ENCODE peak calls at places on chromosome 3, in ten cellular contexts. Q is endothelial cell of umbilical vein, P is heart left ventricle, R is adrenal gland, Z is A549, Y is spleen, S is stomach, A is testis, I is suprapubic skin, X is tibial nerve. T is an unnamed sample.

GRCh38 chr3:52532838-52533622 is 627 bp downstream of the NT5DC2 start:
- DNase-seq in I (peak), Y (peak), S (peak), A (no peak), Q (no peak), Z (no peak), X (no peak), R (peak), P (peak), T (peak)

GRCh38 chr3:189839576-189839975 is 208.4 kb downstream of the TP63 start:
- DNase-seq in X (no peak), Z (peak), R (peak), I (no peak), A (no peak), Q (no peak), Y (no peak), P (no peak), S (no peak), T (no peak)

GRCh38 chr3:177770821-177771220 is 573.5 kb upstream of the TBL1XR1 start:
- DNase-seq in P (no peak), R (no peak), I (no peak), Z (no peak), Q (no peak), S (no peak), X (no peak), A (no peak), Y (no peak), T (no peak)

GRCh38 chr3:35965908-35966307 is 326.6 kb downstream of the ARPP21 start:
- DNase-seq in S (no peak), Z (peak), Q (peak), A (no peak), I (no peak), X (no peak), R (no peak), Y (no peak), P (no peak), T (no peak)

GRCh38 chr3:32856355-32856889 is 38.6 kb downstream of the TRIM71 start:
- DNase-seq in I (no peak), S (peak), P (no peak), R (no peak), A (no peak), Q (no peak), Z (peak), Y (no peak), X (no peak), T (no peak)

GRCh38 chr3:38039899-38040261 is 872 bp downstream of the DLEC1 start:
- DNase-seq in R (peak), Y (peak), P (peak), X (no peak), Q (no peak), Z (no peak), I (no peak), A (peak), S (peak), T (peak)

GRCh38 chr3:147656023-147656422 is 246.9 kb downstream of the ZIC1 start:
- DNase-seq in R (no peak), P (no peak), Q (no peak), Y (no peak), Z (no peak), A (no peak), I (no peak), S (no peak), X (no peak), T (no peak)

GRCh38 chr3:171783626-171784025 is 26.7 kb downstream of the PLD1 start:
- DNase-seq in S (no peak), P (no peak), Z (no peak), R (no peak), X (no peak), Y (no peak), I (no peak), A (no peak), Q (no peak), T (no peak)

GRCh38 chr3:61924991-61925390 is 363.6 kb downstream of the PTPRG start:
- DNase-seq in Y (no peak), I (no peak), Z (no peak), Q (no peak), R (no peak), A (no peak), P (no peak), X (no peak), S (no peak), T (no peak)

GRCh38 chr3:50365080-50365841 is 5.9 kb upstream of the TMEM115 start:
- DNase-seq in Y (peak), A (peak), Q (peak), R (peak), S (peak), X (peak), I (peak), P (peak), Z (no peak), T (peak)

GRCh38 chr3:9914011-9914410 is 2.9 kb upstream of the IL17RC start:
- DNase-seq in A (no peak), P (no peak), S (peak), X (no peak), R (no peak), Q (no peak), I (no peak), Z (no peak), Y (no peak), T (no peak)

GRCh38 chr3:106339551-106339950 is 470.7 kb upstream of the CBLB start:
- DNase-seq in X (no peak), R (no peak), I (no peak), S (no peak), Z (no peak), P (no peak), Y (no peak), A (no peak), Q (no peak), T (no peak)

GRCh38 chr3:48130321-48130881 is 57.8 kb downstream of the CDC25A start:
- DNase-seq in P (peak), Y (peak), Q (peak), Z (no peak), A (peak), I (peak), X (peak), S (peak), R (peak), T (peak)

GRCh38 chr3:51954120-51954519 is 1.1 kb upstream of the GPR62 start:
- DNase-seq in A (no peak), P (no peak), I (no peak), R (no peak), Q (no peak), Z (no peak), S (no peak), Y (no peak), X (no peak), T (no peak)

GRCh38 chr3:57555316-57555715 is 758 bp upstream of the PDE12 start:
- DNase-seq in Y (no peak), S (no peak), P (no peak), Q (no peak), Z (no peak), A (peak), R (peak), I (no peak), X (no peak), T (no peak)

GRCh38 chr3:57559526-57559925 is 3.5 kb downstream of the PDE12 start:
- DNase-seq in Q (no peak), Y (no peak), R (no peak), S (no peak), I (no peak), X (no peak), A (no peak), P (no peak), Z (no peak), T (no peak)

GRCh38 chr3:57555738-57556458 is at the start of gene PDE12:
- DNase-seq in Y (peak), I (peak), Q (peak), R (peak), Z (peak), S (peak), A (peak), X (peak), P (peak), T (peak)

GRCh38 chr3:57557088-57557537 is 1.0 kb downstream of the PDE12 start:
- DNase-seq in P (no peak), Y (no peak), A (peak), Q (peak), X (no peak), S (peak), Z (peak), R (peak), I (no peak), T (no peak)

GRCh38 chr3:57556459-57557087 is 499 bp downstream of the PDE12 start:
- DNase-seq in Q (no peak), X (no peak), Y (peak), S (peak), Z (no peak), P (peak), A (peak), I (peak), R (peak), T (no peak)
- TF ChIP-seq POLR2A in Q (no peak), X (no peak), Y (no peak), S (no peak), Z (no peak), P (no peak), A (no peak), I (no peak), R (no peak), T (no peak)

GRCh38 chr3:18441521-18441920 is 16.4 kb upstream of the SATB1 start:
- DNase-seq in Y (no peak), S (no peak), Z (no peak), A (no peak), X (no peak), Q (no peak), R (no peak), P (no peak), I (no peak), T (no peak)

GRCh38 chr3:18443670-18444596 is 18.8 kb upstream of the SATB1 start:
- DNase-seq in R (peak), P (peak), Z (no peak), S (peak), X (no peak), Q (no peak), A (no peak), I (peak), Y (peak), T (no peak)

GRCh38 chr3:18445421-18446066 is 20.4 kb upstream of the SATB1 start:
- DNase-seq in R (no peak), Q (no peak), Y (peak), I (no peak), X (no peak), Z (no peak), P (peak), A (no peak), S (peak), T (peak)

GRCh38 chr3:18444597-18445420 is 19.7 kb upstream of the SATB1 start:
- DNase-seq in A (peak), Y (peak), X (peak), I (peak), Q (peak), S (peak), Z (peak), R (peak), P (peak), T (peak)

DNA sequence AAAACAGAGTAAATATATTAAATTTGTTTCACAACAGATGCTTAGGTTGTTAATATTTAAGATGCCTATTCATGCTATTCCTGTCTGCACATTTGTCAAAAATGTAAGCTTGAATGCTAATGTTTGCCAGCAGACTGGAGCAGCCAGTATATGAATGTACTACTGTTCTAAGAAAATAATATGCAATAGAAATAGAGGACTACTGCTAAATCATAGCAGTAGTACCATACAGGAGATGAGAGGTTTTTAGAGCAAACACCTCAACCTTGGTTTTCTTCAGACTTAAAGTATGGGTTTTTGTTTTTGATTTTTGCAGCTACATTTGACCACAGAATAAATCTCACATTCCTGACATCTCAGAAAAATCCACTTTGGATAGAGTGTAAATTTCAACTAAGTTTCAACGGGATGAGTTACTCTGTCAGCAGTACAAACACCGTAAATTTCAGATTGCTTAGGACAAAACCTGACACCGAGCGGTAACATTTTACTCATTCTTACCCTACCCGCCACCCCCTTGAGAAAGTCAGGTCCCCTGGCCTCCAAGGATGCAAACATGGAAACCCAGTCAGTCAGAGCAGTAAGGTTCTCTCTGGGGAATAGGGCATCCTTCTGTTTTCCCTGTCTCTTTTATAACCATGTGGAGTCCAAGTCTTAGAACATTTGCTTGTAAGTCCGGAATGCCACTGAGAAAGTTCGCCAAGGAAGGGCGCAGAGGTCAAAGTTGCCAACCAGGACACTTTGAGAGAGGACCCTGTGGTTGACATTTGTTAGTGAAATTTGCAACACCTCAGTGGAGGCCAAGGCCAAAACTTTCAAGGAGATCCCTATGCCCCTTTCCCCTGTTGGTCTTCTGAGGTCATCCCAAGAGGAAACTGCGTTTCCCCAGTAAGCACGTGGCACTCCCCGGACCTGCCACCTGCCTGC is 17.9 kb upstream of the SATB1 start:
- DNase-seq in A (no peak), X (no peak), R (no peak), Y (no peak), S (no peak), Z (no peak), I (no peak), Q (no peak), P (no peak), T (no peak)
- H3K27ac ChIP-seq in A (no peak), X (peak), R (no peak), Y (peak), S (no peak), Z (no peak), I (no peak), Q (no peak), P (no peak), T (no peak)

GRCh38 chr3:149336925-149337324 is 3.5 kb upstream of the TM4SF18 start:
- DNase-seq in I (no peak), S (no peak), A (no peak), X (no peak), P (no peak), Z (no peak), R (no peak), Q (no peak), Y (no peak), T (no peak)

GRCh38 chr3:149333518-149333859 is at the start of gene TM4SF18:
- DNase-seq in S (no peak), R (no peak), A (no peak), P (no peak), Q (peak), X (no peak), Y (no peak), I (no peak), Z (peak), T (no peak)

GRCh38 chr3:149332781-149333517 is 487 bp downstream of the TM4SF18 start:
- DNase-seq in P (no peak), Y (no peak), Z (peak), S (no peak), X (no peak), A (no peak), Q (peak), R (no peak), I (no peak), T (no peak)

GRCh38 chr3:149330609-149331008 is 2.8 kb downstream of the TM4SF18 start:
- DNase-seq in Z (peak), Y (no peak), Q (no peak), R (no peak), X (no peak), I (no peak), S (no peak), A (no peak), P (no peak), T (no peak)

DNA sequence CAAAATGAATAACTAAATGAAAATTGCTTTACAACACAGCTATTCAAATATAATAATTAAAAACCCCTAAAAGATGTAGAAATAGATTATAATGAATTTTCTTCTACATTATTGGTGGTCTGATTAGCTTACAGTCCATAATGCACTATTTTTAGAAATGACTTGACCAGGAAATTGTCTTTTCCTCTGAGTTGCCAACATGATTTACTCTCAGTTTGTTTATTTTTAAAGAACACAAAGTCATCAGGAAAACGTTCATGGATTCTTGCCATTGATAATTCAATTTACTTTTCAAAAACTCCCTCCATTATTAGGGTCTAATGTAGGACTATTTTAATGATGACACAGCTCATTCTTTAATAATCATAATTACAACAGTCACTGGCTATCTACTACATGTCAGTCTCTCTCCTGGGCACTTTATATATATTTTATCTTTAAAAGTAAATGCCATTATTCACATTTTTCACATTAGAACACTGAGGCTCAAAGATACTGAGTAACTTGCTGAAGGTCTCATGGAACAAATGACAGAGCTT is 1.1 kb downstream of the TM4SF18 start:
- DNase-seq in P (no peak), R (no peak), S (no peak), Z (no peak), Q (peak), I (no peak), Y (no peak), A (no peak), X (no peak), T (no peak)
- TF ChIP-seq POLR2A in P (no peak), R (no peak), S (no peak), Z (no peak), Q (no peak), I (no peak), Y (no peak), A (no peak), X (no peak), T (no peak)

DNA sequence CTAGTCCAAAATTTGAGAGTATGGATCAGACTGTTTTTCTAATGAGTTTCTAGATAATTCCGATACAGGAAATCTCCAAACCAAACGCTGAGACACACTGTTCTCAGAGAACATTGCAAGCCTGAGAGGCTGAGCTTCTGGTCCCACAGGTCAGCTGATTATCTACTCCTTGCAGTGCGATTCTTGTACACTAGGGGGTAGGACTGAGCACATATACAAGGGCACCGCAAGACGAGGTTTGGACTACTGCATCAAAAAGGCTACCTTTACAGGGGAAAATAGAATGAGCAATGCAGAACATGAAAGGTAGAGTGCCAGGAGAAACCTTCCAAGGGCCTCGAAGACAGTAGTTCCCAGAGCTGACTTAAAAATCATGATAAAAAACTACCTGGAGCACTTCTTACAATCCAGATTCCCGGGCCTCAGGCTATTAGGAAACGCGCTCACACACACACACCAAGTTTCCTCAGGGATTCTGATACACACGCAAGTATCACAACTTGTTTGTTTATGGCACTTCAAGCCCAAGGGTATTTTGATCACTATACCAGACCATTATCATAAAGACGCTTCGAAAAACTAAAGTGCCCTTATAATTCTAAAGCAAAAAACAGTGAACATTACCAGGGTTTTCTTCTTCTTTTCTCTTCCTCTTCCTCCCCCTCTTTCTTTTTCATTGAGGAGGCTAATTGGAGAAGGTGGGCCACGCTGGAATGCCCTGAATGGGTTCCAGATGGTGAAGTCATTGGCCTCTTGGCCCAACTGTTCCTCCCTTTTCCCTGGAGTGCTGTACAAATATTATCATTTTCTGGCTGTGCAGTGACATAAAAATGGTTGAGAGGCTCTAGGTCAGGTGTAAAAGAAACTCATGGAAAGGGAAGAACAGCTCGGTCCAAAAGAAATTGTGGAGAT is 61.8 kb downstream of the SLC12A8 start:
- DNase-seq in Z (peak), X (no peak), I (peak), R (peak), S (peak), Y (no peak), Q (peak), A (peak), P (no peak), T (no peak)
- H3K27ac ChIP-seq in Z (no peak), X (peak), I (no peak), R (no peak), S (no peak), Y (no peak), Q (no peak), A (no peak), P (no peak), T (no peak)

GRCh38 chr3:42013652-42014442 is 51.9 kb upstream of the ULK4 start:
- DNase-seq in X (no peak), A (peak), Y (peak), P (peak), Q (no peak), S (peak), R (peak), I (peak), Z (no peak), T (peak)
- TF ChIP-seq POLR2A in X (no peak), A (no peak), Y (no peak), P (no peak), Q (no peak), S (no peak), R (no peak), I (no peak), Z (no peak), T (peak)

GRCh38 chr3:156668073-156668763 is 6.2 kb upstream of the TIPARP start:
- DNase-seq in I (no peak), S (peak), Y (no peak), R (no peak), P (no peak), Q (no peak), A (no peak), X (no peak), Z (no peak), T (no peak)

GRCh38 chr3:156670652-156671051 is 3.7 kb upstream of the TIPARP start:
- DNase-seq in Z (no peak), A (no peak), Q (no peak), Y (no peak), I (no peak), R (no peak), S (no peak), P (no peak), X (no peak), T (no peak)

GRCh38 chr3:156666073-156666472 is 8.3 kb upstream of the TIPARP start:
- DNase-seq in X (no peak), I (no peak), R (no peak), P (no peak), Y (no peak), Z (no peak), A (no peak), Q (no peak), S (no peak), T (no peak)

GRCh38 chr3:156673732-156674045 is 701 bp upstream of the TIPARP start:
- DNase-seq in Q (no peak), S (no peak), A (no peak), X (no peak), Y (no peak), P (no peak), I (no peak), R (no peak), Z (no peak), T (no peak)

GRCh38 chr3:156670077-156670476 is 4.3 kb upstream of the TIPARP start:
- DNase-seq in R (no peak), Z (no peak), P (no peak), S (no peak), Q (peak), X (no peak), A (no peak), I (no peak), Y (no peak), T (no peak)
- H3K27ac ChIP-seq in R (no peak), Z (no peak), P (no peak), S (no peak), Q (no peak), X (no peak), A (no peak), I (no peak), Y (no peak), T (no peak)

GRCh38 chr3:146469206-146470017 is at the start of gene PLSCR2:
- DNase-seq in Z (peak), R (peak), A (peak), Q (peak), Y (peak), P (peak), X (peak), I (peak), S (peak), T (peak)
- TF ChIP-seq POLR2A in Z (peak), R (no peak), A (no peak), Q (no peak), Y (no peak), P (no peak), X (peak), I (no peak), S (no peak), T (no peak)